ENCODE peak calls at places on chromosomes 3 and 15, in seven cellular contexts. One of them, this sample, is unnamed.

GRCh38 chr3:51538459-51539290 is at the start of gene RAD54L2:
- DNase-seq in ovary: peak; percentile 66
- DNase-seq in OCI-LY7: peak; percentile 87
- DNase-seq in HCT116: peak; percentile 56
- DNase-seq in neural progenitor cell: peak; percentile 94
- DNase-seq in H1: peak; percentile 33
- DNase-seq in endothelial cell of umbilical vein: peak; percentile 86
- DNase-seq in this sample: peak; percentile 84

GRCh38 chr3:12313519-12313918 is 24.6 kb downstream of the PPARG start:
- DNase-seq in ovary: no peak
- DNase-seq in OCI-LY7: no peak
- DNase-seq in HCT116: no peak
- DNase-seq in neural progenitor cell: no peak
- DNase-seq in H1: no peak
- DNase-seq in endothelial cell of umbilical vein: no peak
- DNase-seq in this sample: no peak

GRCh38 chr3:13229291-13229949 is 156.2 kb upstream of the IQSEC1 start:
- DNase-seq in ovary: no peak
- DNase-seq in OCI-LY7: peak; percentile 72
- DNase-seq in HCT116: peak; percentile 65
- DNase-seq in neural progenitor cell: peak; percentile 49
- DNase-seq in H1: peak; percentile 59
- DNase-seq in endothelial cell of umbilical vein: no peak
- DNase-seq in this sample: peak; percentile 14

GRCh38 chr15:88649753-88650551 is 11.1 kb downstream of the ISG20 start:
- DNase-seq in ovary: no peak
- DNase-seq in OCI-LY7: no peak
- DNase-seq in HCT116: no peak
- DNase-seq in neural progenitor cell: no peak
- DNase-seq in H1: no peak
- DNase-seq in endothelial cell of umbilical vein: no peak
- DNase-seq in this sample: no peak

GRCh38 chr3:184405075-184406060 is 25.5 kb downstream of the CHRD start:
- DNase-seq in ovary: no peak
- DNase-seq in OCI-LY7: no peak
- DNase-seq in HCT116: no peak
- DNase-seq in neural progenitor cell: no peak
- DNase-seq in H1: no peak
- DNase-seq in endothelial cell of umbilical vein: no peak
- DNase-seq in this sample: no peak

GRCh38 chr3:81186412-81186811 is 575.0 kb downstream of the GBE1 start:
- DNase-seq in ovary: no peak
- DNase-seq in OCI-LY7: no peak
- DNase-seq in HCT116: no peak
- DNase-seq in neural progenitor cell: no peak
- DNase-seq in H1: no peak
- DNase-seq in endothelial cell of umbilical vein: no peak
- DNase-seq in this sample: no peak

GRCh38 chr3:126850370-126851085 is 132.4 kb upstream of the PLXNA1 start:
- DNase-seq in ovary: peak; percentile 19
- DNase-seq in OCI-LY7: no peak
- DNase-seq in HCT116: no peak
- DNase-seq in neural progenitor cell: peak; percentile 94
- DNase-seq in H1: peak; percentile 85
- DNase-seq in endothelial cell of umbilical vein: no peak
- DNase-seq in this sample: no peak

GRCh38 chr3:44026224-44026865 is 215.3 kb upstream of the TOPAZ1 start:
- DNase-seq in ovary: no peak
- DNase-seq in OCI-LY7: no peak
- DNase-seq in HCT116: no peak
- DNase-seq in neural progenitor cell: no peak
- DNase-seq in H1: no peak
- DNase-seq in endothelial cell of umbilical vein: no peak
- DNase-seq in this sample: no peak

GRCh38 chr15:99121691-99122410 is 17.0 kb downstream of the SYNM start:
- DNase-seq in ovary: no peak
- DNase-seq in OCI-LY7: no peak
- DNase-seq in HCT116: no peak
- DNase-seq in neural progenitor cell: no peak
- DNase-seq in H1: no peak
- DNase-seq in endothelial cell of umbilical vein: peak; percentile 47
- DNase-seq in this sample: no peak

GRCh38 chr3:74089854-74090253 is 465.1 kb upstream of the PDZRN3 start:
- DNase-seq in ovary: no peak
- DNase-seq in OCI-LY7: no peak
- DNase-seq in HCT116: no peak
- DNase-seq in neural progenitor cell: peak; percentile 5
- DNase-seq in H1: no peak
- DNase-seq in endothelial cell of umbilical vein: no peak
- DNase-seq in this sample: no peak

GRCh38 chr3:181709537-181710279 is 2.0 kb upstream of the SOX2 start:
- DNase-seq in ovary: peak; percentile 36
- DNase-seq in OCI-LY7: peak; percentile 84
- DNase-seq in HCT116: peak; percentile 29
- DNase-seq in neural progenitor cell: peak; percentile 91
- DNase-seq in H1: no peak
- DNase-seq in endothelial cell of umbilical vein: peak; percentile 62
- DNase-seq in this sample: peak; percentile 33

GRCh38 chr3:62371735-62372591 is 1.4 kb downstream of the FEZF2 start:
- DNase-seq in ovary: no peak
- DNase-seq in OCI-LY7: no peak
- DNase-seq in HCT116: no peak
- DNase-seq in neural progenitor cell: peak; percentile 64
- DNase-seq in H1: no peak
- DNase-seq in endothelial cell of umbilical vein: no peak
- DNase-seq in this sample: no peak

GRCh38 chr3:46496745-46497555 is 826 bp upstream of the RTP3 start:
- DNase-seq in ovary: no peak
- DNase-seq in OCI-LY7: peak; percentile 72
- DNase-seq in HCT116: no peak
- DNase-seq in neural progenitor cell: peak; percentile 38
- DNase-seq in H1: peak; percentile 36
- DNase-seq in endothelial cell of umbilical vein: peak; percentile 36
- DNase-seq in this sample: peak; percentile 38

GRCh38 chr3:58495101-58495500 is 3.2 kb downstream of the KCTD6 start:
- DNase-seq in ovary: no peak
- DNase-seq in OCI-LY7: no peak
- DNase-seq in HCT116: no peak
- DNase-seq in neural progenitor cell: no peak
- DNase-seq in H1: no peak
- DNase-seq in endothelial cell of umbilical vein: no peak
- DNase-seq in this sample: no peak

GRCh38 chr15:74281147-74282133 is 45.3 kb downstream of the CCDC33 start:
- DNase-seq in ovary: no peak
- DNase-seq in OCI-LY7: no peak
- DNase-seq in HCT116: no peak
- DNase-seq in neural progenitor cell: no peak
- DNase-seq in H1: no peak
- DNase-seq in endothelial cell of umbilical vein: no peak
- DNase-seq in this sample: no peak

GRCh38 chr3:17151598-17152373 is 267.0 kb downstream of the PLCL2 start:
- DNase-seq in ovary: no peak
- DNase-seq in OCI-LY7: no peak
- DNase-seq in HCT116: no peak
- DNase-seq in neural progenitor cell: no peak
- DNase-seq in H1: no peak
- DNase-seq in endothelial cell of umbilical vein: no peak
- DNase-seq in this sample: peak; percentile 74

GRCh38 chr3:14352002-14352627 is 50.3 kb upstream of the SLC6A6 start:
- DNase-seq in ovary: no peak
- DNase-seq in OCI-LY7: peak; percentile 81
- DNase-seq in HCT116: peak; percentile 91
- DNase-seq in neural progenitor cell: no peak
- DNase-seq in H1: no peak
- DNase-seq in endothelial cell of umbilical vein: no peak
- DNase-seq in this sample: no peak

GRCh38 chr15:67091073-67091965 is 25.9 kb downstream of the SMAD3 start:
- DNase-seq in ovary: peak; percentile 77
- DNase-seq in OCI-LY7: no peak
- DNase-seq in HCT116: peak; percentile 90
- DNase-seq in neural progenitor cell: no peak
- DNase-seq in H1: no peak
- DNase-seq in endothelial cell of umbilical vein: peak; percentile 99
- DNase-seq in this sample: peak; percentile 69

GRCh38 chr15:58060575-58060974 is 4.9 kb downstream of the ALDH1A2 start:
- DNase-seq in ovary: no peak
- DNase-seq in OCI-LY7: no peak
- DNase-seq in HCT116: no peak
- DNase-seq in neural progenitor cell: no peak
- DNase-seq in H1: no peak
- DNase-seq in endothelial cell of umbilical vein: peak; percentile 12
- DNase-seq in this sample: no peak

GRCh38 chr15:64599226-64599625 is 138.8 kb downstream of the ZNF609 start:
- DNase-seq in ovary: no peak
- DNase-seq in OCI-LY7: no peak
- DNase-seq in HCT116: no peak
- DNase-seq in neural progenitor cell: no peak
- DNase-seq in H1: no peak
- DNase-seq in endothelial cell of umbilical vein: no peak
- DNase-seq in this sample: no peak

GRCh38 chr15:64600794-64601193 is 140.4 kb downstream of the ZNF609 start:
- DNase-seq in ovary: no peak
- DNase-seq in OCI-LY7: peak; percentile 13
- DNase-seq in HCT116: no peak
- DNase-seq in neural progenitor cell: no peak
- DNase-seq in H1: no peak
- DNase-seq in endothelial cell of umbilical vein: no peak
- DNase-seq in this sample: no peak

GRCh38 chr15:64596701-64597468 is 136.5 kb downstream of the ZNF609 start:
- DNase-seq in ovary: peak; percentile 27
- DNase-seq in OCI-LY7: no peak
- DNase-seq in HCT116: no peak
- DNase-seq in neural progenitor cell: peak; percentile 78
- DNase-seq in H1: no peak
- DNase-seq in endothelial cell of umbilical vein: peak; percentile 62
- DNase-seq in this sample: peak; percentile 63

GRCh38 chr15:64599716-64600115 is 139.3 kb downstream of the ZNF609 start:
- DNase-seq in ovary: no peak
- DNase-seq in OCI-LY7: no peak
- DNase-seq in HCT116: no peak
- DNase-seq in neural progenitor cell: no peak
- DNase-seq in H1: no peak
- DNase-seq in endothelial cell of umbilical vein: peak; percentile 20
- DNase-seq in this sample: no peak

DNA sequence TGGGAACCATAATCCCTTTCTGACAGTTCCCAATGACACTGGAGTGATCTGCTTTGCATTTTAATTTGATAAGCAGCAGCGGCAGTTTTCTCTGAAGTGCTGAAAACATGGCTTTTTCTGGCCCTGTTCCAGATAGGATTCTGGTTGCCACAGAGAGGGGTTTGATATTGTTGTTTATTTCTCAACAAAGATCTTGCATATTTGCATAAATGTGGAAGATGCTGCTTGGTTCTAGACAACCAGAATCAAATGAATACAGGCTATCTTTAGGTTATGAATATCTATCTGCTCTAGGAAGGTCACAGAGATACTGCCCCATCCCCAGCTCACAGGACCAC is 137.1 kb downstream of the ZNF609 start:
- DNase-seq in ovary: no peak
- DNase-seq in OCI-LY7: no peak
- DNase-seq in HCT116: no peak
- DNase-seq in neural progenitor cell: no peak
- DNase-seq in H1: no peak
- DNase-seq in endothelial cell of umbilical vein: no peak
- DNase-seq in this sample: no peak
- H3K4me1 ChIP-seq in ovary: peaks cover 12% of the 10 kb centered on the region
- H3K4me1 ChIP-seq in OCI-LY7: peaks cover 14% of the 10 kb centered on the region
- H3K4me1 ChIP-seq in HCT116: peaks cover 23% of the 10 kb centered on the region
- H3K4me1 ChIP-seq in neural progenitor cell: peaks cover 24% of the 10 kb centered on the region
- H3K4me1 ChIP-seq in H1: peaks cover 10% of the 10 kb centered on the region
- H3K4me1 ChIP-seq in endothelial cell of umbilical vein: peaks cover 17% of the 10 kb centered on the region
- H3K4me1 ChIP-seq in this sample: no peaks in the 10 kb centered on the region

GRCh38 chr3:107263269-107264021 is 113.8 kb upstream of the CCDC54 start:
- DNase-seq in ovary: peak; percentile 20
- DNase-seq in OCI-LY7: no peak
- DNase-seq in HCT116: no peak
- DNase-seq in neural progenitor cell: no peak
- DNase-seq in H1: no peak
- DNase-seq in endothelial cell of umbilical vein: no peak
- DNase-seq in this sample: no peak

GRCh38 chr3:107269081-107269480 is 108.2 kb upstream of the CCDC54 start:
- DNase-seq in ovary: no peak
- DNase-seq in OCI-LY7: no peak
- DNase-seq in HCT116: no peak
- DNase-seq in neural progenitor cell: no peak
- DNase-seq in H1: no peak
- DNase-seq in endothelial cell of umbilical vein: no peak
- DNase-seq in this sample: no peak

GRCh38 chr3:107268461-107268860 is 108.8 kb upstream of the CCDC54 start:
- DNase-seq in ovary: no peak
- DNase-seq in OCI-LY7: no peak
- DNase-seq in HCT116: no peak
- DNase-seq in neural progenitor cell: no peak
- DNase-seq in H1: no peak
- DNase-seq in endothelial cell of umbilical vein: no peak
- DNase-seq in this sample: no peak

GRCh38 chr3:107265526-107265925 is 111.7 kb upstream of the CCDC54 start:
- DNase-seq in ovary: no peak
- DNase-seq in OCI-LY7: no peak
- DNase-seq in HCT116: no peak
- DNase-seq in neural progenitor cell: no peak
- DNase-seq in H1: no peak
- DNase-seq in endothelial cell of umbilical vein: no peak
- DNase-seq in this sample: no peak

GRCh38 chr3:107264888-107265287 is 112.4 kb upstream of the CCDC54 start:
- DNase-seq in ovary: no peak
- DNase-seq in OCI-LY7: no peak
- DNase-seq in HCT116: no peak
- DNase-seq in neural progenitor cell: no peak
- DNase-seq in H1: no peak
- DNase-seq in endothelial cell of umbilical vein: peak; percentile 7
- DNase-seq in this sample: peak; percentile 65
- H3K4me3 ChIP-seq in ovary: no peak overlapping the region
- H3K4me3 ChIP-seq in OCI-LY7: no peak overlapping the region
- H3K4me3 ChIP-seq in HCT116: no peak overlapping the region
- H3K4me3 ChIP-seq in neural progenitor cell: no peak overlapping the region
- H3K4me3 ChIP-seq in H1: no peak overlapping the region
- H3K4me3 ChIP-seq in endothelial cell of umbilical vein: no peak overlapping the region
- H3K4me3 ChIP-seq in this sample: no peak overlapping the region

GRCh38 chr15:100601628-100602063 is 338 bp downstream of the LINS1 start:
- DNase-seq in ovary: no peak
- DNase-seq in OCI-LY7: no peak
- DNase-seq in HCT116: no peak
- DNase-seq in neural progenitor cell: no peak
- DNase-seq in H1: no peak
- DNase-seq in endothelial cell of umbilical vein: no peak
- DNase-seq in this sample: no peak
- H3K4me1 ChIP-seq in ovary: peaks cover 6% of the 10 kb centered on the region
- H3K4me1 ChIP-seq in OCI-LY7: peaks cover 20% of the 10 kb centered on the region
- H3K4me1 ChIP-seq in HCT116: peaks cover 16% of the 10 kb centered on the region
- H3K4me1 ChIP-seq in neural progenitor cell: peaks cover 15% of the 10 kb centered on the region
- H3K4me1 ChIP-seq in H1: peaks cover 8% of the 10 kb centered on the region
- H3K4me1 ChIP-seq in endothelial cell of umbilical vein: peaks cover 21% of the 10 kb centered on the region
- H3K4me1 ChIP-seq in this sample: peaks cover 2% of the 10 kb centered on the region

DNA sequence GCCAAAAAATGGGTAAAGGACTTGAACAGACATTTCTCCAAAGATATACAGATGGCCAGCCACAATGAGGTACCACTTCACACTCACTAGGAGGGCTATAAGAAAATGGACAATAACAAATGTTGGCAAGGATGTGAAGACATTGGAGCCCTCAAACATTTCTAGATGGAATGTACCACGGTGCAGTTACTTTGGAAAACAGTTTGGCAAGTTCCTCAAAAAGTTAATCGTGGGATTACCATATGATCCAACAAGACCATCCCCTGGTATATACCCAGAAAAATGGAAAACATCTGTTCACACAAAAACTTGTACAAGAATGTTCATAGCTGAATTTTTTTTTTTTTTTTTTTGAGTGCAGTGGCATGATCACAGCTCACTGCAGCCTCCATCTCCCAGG is 15.9 kb upstream of the HRH1 start:
- DNase-seq in ovary: no peak
- DNase-seq in OCI-LY7: no peak
- DNase-seq in HCT116: no peak
- DNase-seq in neural progenitor cell: no peak
- DNase-seq in H1: no peak
- DNase-seq in endothelial cell of umbilical vein: no peak
- DNase-seq in this sample: no peak
- H3K4me3 ChIP-seq in ovary: no peak overlapping the region
- H3K4me3 ChIP-seq in OCI-LY7: no peak overlapping the region
- H3K4me3 ChIP-seq in HCT116: peak overlapping the region; percentile 59
- H3K4me3 ChIP-seq in neural progenitor cell: no peak overlapping the region
- H3K4me3 ChIP-seq in H1: no peak overlapping the region
- H3K4me3 ChIP-seq in endothelial cell of umbilical vein: no peak overlapping the region
- H3K4me3 ChIP-seq in this sample: no peak overlapping the region